ENCODE peak calls at places on chromosomes 2 and 18, in four cellular contexts. W is A673, N is heart left ventricle, D is GM12865. Q is an unnamed sample.

GRCh38 chr2:88852753-88853402 is 161.4 kb downstream of the RPIA start:
- DNase-seq in N (no peak), W (no peak), D (no peak), Q (peak)

GRCh38 chr2:102185347-102185746 is 1.5 kb upstream of the IL1RL2 start:
- DNase-seq in N (no peak), W (peak), D (no peak), Q (peak)

GRCh38 chr2:68287580-68288441 is 31.9 kb downstream of the CNRIP1 start:
- DNase-seq in N (no peak), W (peak), D (no peak), Q (peak)

GRCh38 chr2:181657379-181657778 is 474 bp upstream of the CERKL start:
- DNase-seq in W (no peak), D (no peak), N (no peak), Q (no peak)

GRCh38 chr2:46555011-46555410 is 75.6 kb downstream of the TMEM247 start:
- DNase-seq in D (no peak), N (no peak), W (no peak), Q (peak)

GRCh38 chr2:133566967-133567645 is 1.2 kb downstream of the NCKAP5 start:
- DNase-seq in N (peak), D (no peak), W (peak), Q (no peak)

GRCh38 chr18:38487521-38487920 is 921.9 kb upstream of the CELF4 start:
- DNase-seq in W (no peak), D (no peak), N (no peak), Q (no peak)

GRCh38 chr2:65067806-65068553 is 11.8 kb downstream of the CEP68 start:
- DNase-seq in D (no peak), N (no peak), W (no peak), Q (no peak)

GRCh38 chr18:51668101-51668500 is 470.6 kb upstream of the MEX3C start:
- DNase-seq in N (peak), D (peak), W (peak), Q (peak)

GRCh38 chr18:79750980-79751571 is 46.7 kb upstream of the KCNG2 start:
- DNase-seq in N (no peak), W (no peak), D (no peak), Q (no peak)

GRCh38 chr2:10188211-10188610 is 65.7 kb downstream of the RRM2 start:
- DNase-seq in N (no peak), W (peak), D (no peak), Q (no peak)

GRCh38 chr2:156670104-156670503 is 233.9 kb downstream of the GPD2 start:
- DNase-seq in D (no peak), W (no peak), N (no peak), Q (no peak)

GRCh38 chr2:96875498-96876035 is 5.7 kb upstream of the SEMA4C start:
- DNase-seq in D (no peak), W (no peak), N (no peak), Q (no peak)

GRCh38 chr2:64865073-64865830 is 123.9 kb upstream of the SLC1A4 start:
- DNase-seq in W (peak), D (peak), N (peak), Q (peak)